ENCODE peak calls at places on chromosomes 6 and 20, in eight cellular contexts. L is progenitor cell of endocrine pancreas, D is kidney epithelial cell, A is cardiac fibroblast, W is IMR-90, X is tibial nerve, H is keratinocyte, J is neural progenitor cell. Q is an unnamed sample.

GRCh38 chr6:73515204-73516101 is 5.4 kb downstream of the EEF1A1 start:
- DNase-seq in D (no peak), L (no peak), A (peak; percentile 87), H (no peak), W (peak; percentile 88), J (peak; percentile 78), X (peak; percentile 60), Q (peak; percentile 92)

GRCh38 chr6:148455225-148455624 is 112.6 kb downstream of the SASH1 start:
- DNase-seq in J (no peak), D (no peak), W (peak; percentile 90), A (peak; percentile 91), X (no peak), H (no peak), L (no peak), Q (peak; percentile 72)

GRCh38 chr20:24627926-24628325 is 158.5 kb downstream of the SYNDIG1 start:
- DNase-seq in H (no peak), A (no peak), D (no peak), X (no peak), W (no peak), L (no peak), J (no peak), Q (no peak)

GRCh38 chr6:105209950-105210706 is 30.3 kb upstream of the POPDC3 start:
- DNase-seq in X (no peak), A (peak; percentile 91), J (no peak), L (no peak), D (no peak), H (no peak), W (peak; percentile 85), Q (peak; percentile 85)

GRCh38 chr20:46365483-46366215 is 40.8 kb downstream of the ELMO2 start:
- DNase-seq in J (no peak), A (no peak), H (no peak), X (no peak), W (no peak), L (no peak), D (no peak), Q (no peak)

GRCh38 chr6:81769834-81770233 is 17.4 kb upstream of the TENT5A start:
- DNase-seq in A (no peak), L (no peak), H (no peak), D (peak; percentile 34), J (peak; percentile 27), X (no peak), W (peak; percentile 54), Q (no peak)

GRCh38 chr20:5191829-5192569 is 65.2 kb downstream of the CDS2 start:
- DNase-seq in X (peak; percentile 35), J (peak; percentile 70), W (peak; percentile 83), L (no peak), H (peak; percentile 38), D (no peak), A (peak; percentile 89), Q (peak; percentile 88)

GRCh38 chr6:48061630-48062029 is 49.4 kb downstream of the PTCHD4 start:
- DNase-seq in A (peak; percentile 48), W (peak; percentile 12), D (peak; percentile 5), X (no peak), H (no peak), J (no peak), L (no peak), Q (peak; percentile 33)

GRCh38 chr20:39773380-39774000 is 811.3 kb downstream of the DHX35 start:
- DNase-seq in H (no peak), W (no peak), J (no peak), L (no peak), X (no peak), D (no peak), A (peak; percentile 8), Q (no peak)

GRCh38 chr6:56649782-56650181 is 7.1 kb upstream of the DST start:
- DNase-seq in A (peak; percentile 77), H (no peak), W (peak; percentile 64), D (no peak), X (no peak), L (no peak), J (no peak), Q (peak; percentile 32)

GRCh38 chr6:143374014-143374413 is 76.5 kb downstream of the ADAT2 start:
- DNase-seq in L (no peak), J (no peak), X (no peak), A (no peak), D (no peak), H (no peak), W (no peak), Q (no peak)

GRCh38 chr6:25278557-25278913 is 639 bp upstream of the CARMIL1 start:
- DNase-seq in X (no peak), J (peak; percentile 62), L (no peak), W (no peak), H (no peak), D (no peak), A (no peak), Q (no peak)

GRCh38 chr20:41453006-41453950 is 86.7 kb upstream of the EMILIN3 start:
- DNase-seq in L (no peak), D (no peak), J (no peak), A (no peak), H (no peak), X (no peak), W (no peak), Q (no peak)

GRCh38 chr6:149331871-149332270 is 14.4 kb downstream of the TAB2 start:
- DNase-seq in D (no peak), J (no peak), W (peak; percentile 12), L (no peak), A (peak; percentile 27), H (no peak), X (no peak), Q (no peak)

GRCh38 chr6:3019749-3020320 is 20.1 kb downstream of the NQO2 start:
- DNase-seq in X (no peak), H (no peak), W (no peak), J (no peak), A (no peak), L (no peak), D (no peak), Q (no peak)

GRCh38 chr6:27250955-27251671 is 3.6 kb downstream of the PRSS16 start:
- DNase-seq in L (peak; percentile 90), X (no peak), H (peak; percentile 48), D (peak; percentile 26), A (peak; percentile 19), J (peak; percentile 97), W (no peak), Q (peak; percentile 30)

GRCh38 chr6:158787395-158787794 is 31.8 kb downstream of the EZR start:
- DNase-seq in D (no peak), L (no peak), W (no peak), J (no peak), X (no peak), H (no peak), A (no peak), Q (no peak)

GRCh38 chr6:144897441-144897921 is 612.3 kb downstream of the UTRN start:
- DNase-seq in X (no peak), D (peak; percentile 55), J (no peak), L (no peak), A (peak; percentile 93), W (peak; percentile 87), H (peak; percentile 13), Q (peak; percentile 65)

GRCh38 chr6:170096803-170097504 is 193.9 kb downstream of the DLL1 start:
- DNase-seq in H (no peak), L (no peak), X (no peak), W (no peak), J (no peak), A (no peak), D (no peak), Q (no peak)

GRCh38 chr20:62536731-62537401 is 61.1 kb upstream of the GATA5 start:
- DNase-seq in W (peak; percentile 12), H (no peak), L (no peak), D (no peak), A (no peak), X (no peak), J (no peak), Q (no peak)
- TF ChIP-seq CTCF in W (no peak), H (no peak), L (no peak), D (no peak), A (no peak), X (no peak), J (no peak), Q (no peak)

GRCh38 chr20:33770005-33770404 is 38.2 kb downstream of the ZNF341 start:
- DNase-seq in W (no peak), J (no peak), D (no peak), X (no peak), L (no peak), A (no peak), H (no peak), Q (no peak)

GRCh38 chr20:33766686-33767085 is 34.9 kb downstream of the ZNF341 start:
- DNase-seq in W (no peak), A (no peak), J (no peak), X (no peak), L (no peak), H (no peak), D (no peak), Q (no peak)

GRCh38 chr20:33767100-33767499 is 35.3 kb downstream of the ZNF341 start:
- DNase-seq in X (no peak), A (no peak), D (no peak), J (no peak), H (no peak), W (no peak), L (no peak), Q (no peak)

GRCh38 chr20:33767739-33768138 is 35.9 kb downstream of the ZNF341 start:
- DNase-seq in J (no peak), L (no peak), H (no peak), W (no peak), D (no peak), A (no peak), X (no peak), Q (no peak)

GRCh38 chr20:33769032-33769431 is 37.2 kb downstream of the ZNF341 start:
- DNase-seq in D (no peak), H (no peak), A (no peak), L (no peak), J (no peak), X (no peak), W (no peak), Q (no peak)
- TF ChIP-seq CTCF in D (no peak), H (no peak), A (no peak), L (no peak), J (no peak), X (no peak), W (no peak), Q (no peak)

GRCh38 chr6:41426438-41426851 is 91.0 kb downstream of the NCR2 start:
- DNase-seq in X (peak; percentile 29), H (no peak), J (peak; percentile 61), L (no peak), W (no peak), A (no peak), D (no peak), Q (no peak)

GRCh38 chr6:41428995-41429417 is 93.6 kb downstream of the NCR2 start:
- DNase-seq in X (peak; percentile 54), J (no peak), L (no peak), W (peak; percentile 18), A (peak; percentile 47), H (no peak), D (no peak), Q (peak; percentile 13)

GRCh38 chr6:41426888-41427641 is 91.7 kb downstream of the NCR2 start:
- DNase-seq in J (peak; percentile 38), W (no peak), A (no peak), X (no peak), L (no peak), D (no peak), H (no peak), Q (no peak)

GRCh38 chr6:41428402-41428994 is 93.1 kb downstream of the NCR2 start:
- DNase-seq in H (no peak), W (no peak), J (peak; percentile 50), D (no peak), L (no peak), X (no peak), A (no peak), Q (no peak)

GRCh38 chr6:41427642-41428401 is 92.4 kb downstream of the NCR2 start:
- DNase-seq in A (no peak), L (peak; percentile 60), H (no peak), W (no peak), X (no peak), D (no peak), J (peak; percentile 67), Q (no peak)
- TF ChIP-seq CTCF in A (no peak), L (peak; percentile 40), H (no peak), W (peak; percentile 7), X (peak; percentile 43), D (no peak), J (no peak), Q (no peak)

GRCh38 chr6:155528982-155529453 is 73.4 kb upstream of the NOX3 start:
- DNase-seq in D (peak; percentile 62), L (no peak), A (peak; percentile 98), X (no peak), W (peak; percentile 94), J (no peak), H (peak; percentile 15), Q (peak; percentile 97)
- TF ChIP-seq CTCF in D (no peak), L (no peak), A (no peak), X (no peak), W (no peak), J (no peak), H (no peak), Q (no peak)

Q was measured in fibroblast of pulmonary artery.